ENCODE peak calls at places on chromosomes 7 and 10, in nine cellular contexts. T is esophagus muscularis mucosa, U is uterus, R is K562, I is upper lobe of right lung, L is brain microvascular endothelial cell, F is substantia nigra, A is left ventricle myocardium inferior, X is tibial nerve. C is an unnamed sample.

GRCh38 chr10:60808031-60808430 is 29.8 kb downstream of the CDK1 start:
- DNase-seq in T (no peak), U (no peak), R (no peak), I (no peak), L (no peak), F (no peak), A (no peak), X (no peak), C (no peak)

GRCh38 chr10:130655313-130656186 is 519.4 kb downstream of the GLRX3 start:
- DNase-seq in T (no peak), U (no peak), R (peak), I (no peak), L (no peak), F (no peak), A (no peak), X (no peak), C (no peak)

GRCh38 chr10:123655763-123656162 is 10.4 kb upstream of the GPR26 start:
- DNase-seq in T (no peak), U (no peak), R (no peak), I (peak), L (no peak), F (no peak), A (no peak), X (no peak), C (no peak)

GRCh38 chr7:1931248-1931950 is 261.3 kb downstream of the ELFN1 start:
- DNase-seq in T (no peak), U (no peak), R (no peak), I (no peak), L (peak), F (no peak), A (no peak), X (no peak), C (no peak)

GRCh38 chr7:51010534-51010933 is 227.8 kb upstream of the GRB10 start:
- DNase-seq in T (no peak), U (no peak), R (no peak), I (no peak), L (no peak), F (no peak), A (no peak), X (no peak), C (no peak)

GRCh38 chr7:94405506-94405905 is 10.8 kb downstream of the COL1A2 start:
- DNase-seq in T (no peak), U (no peak), R (no peak), I (no peak), L (no peak), F (no peak), A (no peak), X (no peak), C (no peak)

GRCh38 chr10:79296431-79296830 is 50.8 kb upstream of the PPIF start:
- DNase-seq in T (no peak), U (no peak), R (no peak), I (no peak), L (no peak), F (no peak), A (no peak), X (no peak), C (no peak)

GRCh38 chr10:48505394-48506112 is 99.3 kb downstream of the ARHGAP22 start:
- DNase-seq in T (peak), U (no peak), R (peak), I (no peak), L (no peak), F (no peak), A (no peak), X (no peak), C (no peak)

GRCh38 chr7:50466815-50467569 is 16.8 kb upstream of the FIGNL1 start:
- DNase-seq in T (no peak), U (no peak), R (no peak), I (no peak), L (no peak), F (no peak), A (no peak), X (no peak), C (no peak)

GRCh38 chr7:118006979-118007378 is 133.7 kb upstream of the CTTNBP2 start:
- DNase-seq in T (no peak), U (no peak), R (no peak), I (no peak), L (no peak), F (no peak), A (no peak), X (no peak), C (no peak)

GRCh38 chr7:95867309-95867708 is 95.0 kb downstream of the DYNC1I1 start:
- DNase-seq in T (no peak), U (no peak), R (no peak), I (no peak), L (no peak), F (no peak), A (no peak), X (no peak), C (no peak)

GRCh38 chr7:27955011-27955410 is 215.0 kb downstream of the TAX1BP1 start:
- DNase-seq in T (no peak), U (no peak), R (no peak), I (no peak), L (no peak), F (no peak), A (no peak), X (no peak), C (no peak)

GRCh38 chr7:106284516-106285050 is at the start of gene NAMPT:
- DNase-seq in T (no peak), U (peak), R (peak), I (no peak), L (no peak), F (no peak), A (peak), X (peak), C (peak)

GRCh38 chr10:73819513-73820093 is 8.2 kb upstream of the NDST2 start:
- DNase-seq in T (no peak), U (no peak), R (no peak), I (peak), L (peak), F (no peak), A (peak), X (no peak), C (peak)

GRCh38 chr10:58661336-58661735 is 148.7 kb downstream of the BICC1 start:
- DNase-seq in T (no peak), U (no peak), R (no peak), I (no peak), L (no peak), F (no peak), A (no peak), X (no peak), C (no peak)

GRCh38 chr7:30308392-30308791 is 24.0 kb downstream of the ZNRF2 start:
- DNase-seq in T (no peak), U (no peak), R (no peak), I (no peak), L (no peak), F (no peak), A (no peak), X (no peak), C (no peak)

GRCh38 chr10:1360581-1361164 is 304.5 kb downstream of the WDR37 start:
- DNase-seq in T (no peak), U (no peak), R (no peak), I (peak), L (peak), F (no peak), A (no peak), X (no peak), C (no peak)

GRCh38 chr7:12090757-12091134 is 120.3 kb upstream of the TMEM106B start:
- DNase-seq in T (no peak), U (no peak), R (no peak), I (peak), L (no peak), F (no peak), A (no peak), X (no peak), C (no peak)

GRCh38 chr10:16803464-16803863 is 13.8 kb downstream of the RSU1 start:
- DNase-seq in T (no peak), U (no peak), R (no peak), I (no peak), L (no peak), F (no peak), A (no peak), X (no peak), C (no peak)
- H3K27ac ChIP-seq in T (no peak), U (no peak), R (no peak), I (no peak), L (no peak), F (no peak), A (peak), X (no peak), C (no peak)

GRCh38 chr10:71596759-71597158 is 122.8 kb downstream of the C10orf105 start:
- DNase-seq in T (no peak), U (no peak), R (no peak), I (no peak), L (no peak), F (no peak), A (no peak), X (no peak), C (no peak)

GRCh38 chr10:71597821-71598498 is 121.6 kb downstream of the C10orf105 start:
- DNase-seq in T (no peak), U (peak), R (peak), I (peak), L (no peak), F (peak), A (peak), X (peak), C (no peak)

GRCh38 chr10:71600856-71601255 is 118.7 kb downstream of the C10orf105 start:
- DNase-seq in T (no peak), U (peak), R (no peak), I (no peak), L (peak), F (no peak), A (no peak), X (no peak), C (no peak)

GRCh38 chr10:71599518-71599917 is 120.1 kb downstream of the C10orf105 start:
- DNase-seq in T (no peak), U (no peak), R (no peak), I (no peak), L (no peak), F (no peak), A (no peak), X (no peak), C (no peak)

DNA sequence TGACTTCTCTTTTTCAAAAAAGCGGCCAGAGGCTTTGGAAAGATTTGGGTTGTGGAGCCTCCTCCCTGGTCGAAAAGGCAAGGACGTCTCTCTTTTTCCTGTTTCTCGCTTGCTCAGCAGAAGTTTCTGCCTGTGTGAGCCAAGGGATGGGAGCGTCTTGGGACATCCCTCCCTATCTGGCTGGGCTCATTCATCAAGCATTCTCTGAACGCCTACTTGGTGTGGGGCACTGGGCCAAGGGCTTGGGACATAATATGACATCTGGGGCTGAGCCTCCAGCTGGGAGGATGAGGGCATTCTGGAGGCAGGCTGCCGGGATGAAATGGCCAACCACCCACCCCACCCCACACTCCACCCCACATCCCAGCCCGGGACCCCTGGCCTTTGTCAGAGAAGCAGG is 120.9 kb downstream of the C10orf105 start:
- DNase-seq in T (peak), U (peak), R (no peak), I (peak), L (peak), F (peak), A (peak), X (peak), C (peak)
- H3K27ac ChIP-seq in T (peak), U (peak), R (no peak), I (peak), L (peak), F (peak), A (peak), X (peak), C (no peak)

GRCh38 chr7:875476-876076 is 778 bp upstream of the GET4 start:
- DNase-seq in T (no peak), U (peak), R (no peak), I (no peak), L (no peak), F (no peak), A (no peak), X (no peak), C (no peak)

GRCh38 chr7:877312-878232 is 1.2 kb downstream of the GET4 start:
- DNase-seq in T (no peak), U (peak), R (peak), I (peak), L (no peak), F (no peak), A (no peak), X (no peak), C (peak)

GRCh38 chr7:875051-875450 is 1.3 kb upstream of the GET4 start:
- DNase-seq in T (no peak), U (no peak), R (no peak), I (no peak), L (no peak), F (no peak), A (no peak), X (no peak), C (no peak)

GRCh38 chr7:876972-877311 is 588 bp downstream of the GET4 start:
- DNase-seq in T (no peak), U (peak), R (no peak), I (no peak), L (no peak), F (no peak), A (no peak), X (no peak), C (peak)

GRCh38 chr7:876077-876971 is at the start of gene GET4:
- DNase-seq in T (peak), U (peak), R (peak), I (peak), L (peak), F (peak), A (peak), X (peak), C (peak)
- H3K27ac ChIP-seq in T (peak), U (peak), R (peak), I (peak), L (peak), F (peak), A (peak), X (peak), C (peak)

GRCh38 chr10:70552585-70552984 is 50.0 kb downstream of the PRF1 start:
- DNase-seq in T (no peak), U (no peak), R (no peak), I (no peak), L (no peak), F (no peak), A (no peak), X (no peak), C (no peak)
- H3K27ac ChIP-seq in T (no peak), U (no peak), R (no peak), I (no peak), L (peak), F (no peak), A (peak), X (no peak), C (no peak)

DNA sequence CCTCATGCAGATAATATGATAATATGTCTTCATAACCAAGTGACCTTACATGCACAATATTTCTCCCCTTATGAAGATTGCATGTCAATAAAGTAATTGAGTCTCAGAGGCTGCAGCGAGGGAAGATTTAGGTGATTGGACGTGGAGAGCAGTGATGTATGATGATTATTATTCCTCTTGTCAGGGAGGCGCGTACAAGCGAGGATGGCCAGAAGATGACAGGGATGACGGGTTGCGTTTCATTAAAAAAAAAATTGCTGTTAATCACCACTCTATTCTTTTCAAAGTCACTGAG is 997.9 kb downstream of the LRMDA start:
- DNase-seq in T (no peak), U (no peak), R (no peak), I (no peak), L (no peak), F (no peak), A (no peak), X (no peak), C (no peak)
- H3K27ac ChIP-seq in T (peak), U (peak), R (no peak), I (no peak), L (no peak), F (no peak), A (peak), X (peak), C (peak)

GRCh38 chr10:56135806-56136205 is 225.3 kb downstream of the ZWINT start:
- DNase-seq in T (no peak), U (no peak), R (no peak), I (no peak), L (no peak), F (no peak), A (no peak), X (no peak), C (no peak)
- H3K27ac ChIP-seq in T (no peak), U (no peak), R (no peak), I (no peak), L (no peak), F (no peak), A (no peak), X (no peak), C (no peak)

DNA sequence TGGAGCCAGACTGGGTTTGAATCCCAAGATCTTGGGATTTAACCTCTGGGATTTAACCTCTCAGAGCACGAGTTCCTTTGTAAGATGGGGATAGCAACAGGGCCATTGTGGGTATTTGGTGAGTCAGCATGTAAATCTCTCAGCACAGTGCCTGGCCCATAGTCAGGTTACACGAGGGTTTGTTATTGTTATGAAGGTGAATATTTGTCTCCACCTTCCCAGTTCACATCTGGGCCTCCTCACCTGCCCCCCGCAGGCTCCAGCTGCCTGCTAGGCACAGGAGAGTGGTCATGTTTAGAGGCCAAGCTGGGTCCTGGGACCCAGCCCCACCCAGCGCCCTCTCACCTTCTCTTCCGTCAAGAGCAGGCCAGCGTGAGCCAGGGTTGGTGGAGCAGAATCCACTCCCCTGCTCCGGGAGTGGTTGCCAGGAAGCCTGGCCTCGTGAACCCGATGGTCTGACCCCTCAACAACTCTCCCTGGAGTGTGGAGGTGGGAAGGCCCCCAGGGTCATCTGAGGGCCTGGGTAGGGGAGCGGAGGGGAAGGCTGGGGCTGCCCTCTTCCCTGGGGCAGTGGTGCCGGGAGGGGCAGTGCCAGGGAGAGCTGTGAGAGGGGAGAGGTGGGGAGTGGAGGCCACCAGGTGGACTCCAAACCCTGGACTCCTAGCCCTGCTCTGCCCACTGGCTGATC is 26.0 kb downstream of the FAM241B start:
- DNase-seq in T (no peak), U (no peak), R (no peak), I (no peak), L (no peak), F (no peak), A (no peak), X (no peak), C (no peak)
- H3K27ac ChIP-seq in T (no peak), U (no peak), R (no peak), I (no peak), L (no peak), F (no peak), A (no peak), X (no peak), C (no peak)

GRCh38 chr7:44580945-44581344 is 1.1 kb downstream of the TMED4 start:
- DNase-seq in T (no peak), U (no peak), R (peak), I (no peak), L (no peak), F (no peak), A (no peak), X (no peak), C (no peak)
- H3K27ac ChIP-seq in T (peak), U (peak), R (peak), I (peak), L (no peak), F (no peak), A (peak), X (no peak), C (no peak)

GRCh38 chr10:93420091-93420490 is 62.0 kb downstream of the MYOF start:
- DNase-seq in T (no peak), U (no peak), R (no peak), I (no peak), L (no peak), F (no peak), A (no peak), X (no peak), C (no peak)
- H3K27ac ChIP-seq in T (peak), U (peak), R (no peak), I (no peak), L (no peak), F (no peak), A (peak), X (no peak), C (peak)